ENCODE peak calls at places on chromosomes 16 and 17, in four cellular contexts. T is fibroblast of lung, F is tibial nerve, E is DND-41. I is an unnamed sample.

GRCh38 chr17:63910096-63910495 is 962 bp downstream of the CSHL1 start:
- DNase-seq in T (no peak), F (no peak), E (no peak), I (no peak)

GRCh38 chr16:57589374-57589773 is 39.1 kb upstream of the ADGRG1 start:
- DNase-seq in T (no peak), F (no peak), E (no peak), I (no peak)

GRCh38 chr17:4833941-4834501 is 881 bp downstream of the MINK1 start:
- DNase-seq in T (peak), F (no peak), E (peak), I (no peak)

GRCh38 chr17:27514595-27515413 is 58.6 kb downstream of the KSR1 start:
- DNase-seq in T (no peak), F (no peak), E (no peak), I (no peak)

GRCh38 chr16:8481810-8482209 is 108.5 kb downstream of the TMEM114 start:
- DNase-seq in T (no peak), F (no peak), E (no peak), I (no peak)

GRCh38 chr16:24773771-24774427 is 44.4 kb downstream of the TNRC6A start:
- DNase-seq in T (no peak), F (no peak), E (no peak), I (no peak)

GRCh38 chr16:51402785-51403184 is 251.7 kb upstream of the SALL1 start:
- DNase-seq in T (peak), F (no peak), E (no peak), I (no peak)

GRCh38 chr17:51085150-51085805 is 35.4 kb downstream of the SPAG9 start:
- DNase-seq in T (peak), F (no peak), E (no peak), I (no peak)

GRCh38 chr17:81329927-81330883 is 35.1 kb upstream of the SLC38A10 start:
- DNase-seq in T (no peak), F (no peak), E (no peak), I (no peak)

GRCh38 chr17:40363480-40363838 is 1.1 kb downstream of the GJD3 start:
- DNase-seq in T (no peak), F (no peak), E (no peak), I (no peak)

GRCh38 chr16:14041164-14041563 is 30.0 kb upstream of the MRTFB start:
- DNase-seq in T (no peak), F (no peak), E (no peak), I (no peak)

GRCh38 chr16:84423416-84423837 is 55.1 kb downstream of the ATP2C2 start:
- DNase-seq in T (peak), F (no peak), E (peak), I (no peak)

GRCh38 chr16:31131841-31132271 is 3.7 kb downstream of the PRSS8 start:
- DNase-seq in T (no peak), F (no peak), E (no peak), I (no peak)

GRCh38 chr16:54928421-54929089 is 2.1 kb upstream of the IRX5 start:
- DNase-seq in T (no peak), F (no peak), E (peak), I (peak)

GRCh38 chr16:20369452-20370054 is 17.0 kb upstream of the UMOD start:
- DNase-seq in T (no peak), F (no peak), E (no peak), I (no peak)

GRCh38 chr16:16945207-16945606 is 525.6 kb downstream of the XYLT1 start:
- DNase-seq in T (no peak), F (no peak), E (no peak), I (no peak)

GRCh38 chr17:2266865-2267228 is 36.7 kb downstream of the SMG6 start:
- DNase-seq in T (no peak), F (no peak), E (peak), I (no peak)

GRCh38 chr16:15034266-15035162 is 21.4 kb downstream of the NTAN1 start:
- DNase-seq in T (no peak), F (no peak), E (no peak), I (no peak)

GRCh38 chr16:31006086-31006385 is 4.4 kb downstream of the STX1B start:
- DNase-seq in T (peak), F (no peak), E (no peak), I (no peak)

GRCh38 chr17:72733619-72734282 is 358.7 kb downstream of the SLC39A11 start:
- DNase-seq in T (no peak), F (no peak), E (no peak), I (no peak)

GRCh38 chr17:54085020-54085419 is 262.3 kb downstream of the KIF2B start:
- DNase-seq in T (peak), F (no peak), E (no peak), I (no peak)

GRCh38 chr16:25063865-25064264 is 47.7 kb upstream of the LCMT1 start:
- DNase-seq in T (no peak), F (no peak), E (no peak), I (no peak)

GRCh38 chr17:41775394-41776226 is 10.9 kb downstream of the JUP start:
- DNase-seq in T (no peak), F (no peak), E (no peak), I (no peak)

GRCh38 chr17:4006165-4006589 is 41.9 kb upstream of the ATP2A3 start:
- DNase-seq in T (no peak), F (no peak), E (no peak), I (no peak)

GRCh38 chr17:83135692-83136091 is 56.3 kb downstream of the METRNL start:
- DNase-seq in T (no peak), F (no peak), E (no peak), I (no peak)

GRCh38 chr17:7586673-7587419 is 3.0 kb downstream of the SOX15 start:
- DNase-seq in T (no peak), F (no peak), E (no peak), I (no peak)

GRCh38 chr17:63431939-63432804 is 13.9 kb downstream of the CYB561 start:
- DNase-seq in T (peak), F (no peak), E (no peak), I (no peak)

GRCh38 chr17:13688716-13689115 is 87.0 kb upstream of the HS3ST3A1 start:
- DNase-seq in T (no peak), F (no peak), E (no peak), I (no peak)

GRCh38 chr16:27722266-27722636 is 172.3 kb downstream of the KATNIP start:
- DNase-seq in T (no peak), F (no peak), E (no peak), I (no peak)

GRCh38 chr17:42270175-42270545 is 6.0 kb downstream of the STAT5B start:
- DNase-seq in T (no peak), F (no peak), E (no peak), I (no peak)

GRCh38 chr16:67447508-67448076 is 16.7 kb downstream of the HSD11B2 start:
- DNase-seq in T (peak), F (no peak), E (peak), I (no peak)

GRCh38 chr16:19785081-19785480 is 67.0 kb downstream of the IQCK start:
- DNase-seq in T (no peak), F (no peak), E (no peak), I (no peak)

GRCh38 chr17:10177921-10178788 is 20.3 kb downstream of the GAS7 start:
- DNase-seq in T (no peak), F (no peak), E (no peak), I (no peak)

GRCh38 chr17:76000755-76001521 is at the start of gene CDK3:
- DNase-seq in T (no peak), F (no peak), E (no peak), I (no peak)

GRCh38 chr17:76002100-76002499 is 1.4 kb downstream of the CDK3 start:
- DNase-seq in T (no peak), F (no peak), E (no peak), I (no peak)

GRCh38 chr17:75996665-75997590 is 3.7 kb upstream of the CDK3 start:
- DNase-seq in T (peak), F (no peak), E (peak), I (peak)

GRCh38 chr17:75998327-75998795 is 2.3 kb upstream of the CDK3 start:
- DNase-seq in T (no peak), F (no peak), E (no peak), I (no peak)

DNA sequence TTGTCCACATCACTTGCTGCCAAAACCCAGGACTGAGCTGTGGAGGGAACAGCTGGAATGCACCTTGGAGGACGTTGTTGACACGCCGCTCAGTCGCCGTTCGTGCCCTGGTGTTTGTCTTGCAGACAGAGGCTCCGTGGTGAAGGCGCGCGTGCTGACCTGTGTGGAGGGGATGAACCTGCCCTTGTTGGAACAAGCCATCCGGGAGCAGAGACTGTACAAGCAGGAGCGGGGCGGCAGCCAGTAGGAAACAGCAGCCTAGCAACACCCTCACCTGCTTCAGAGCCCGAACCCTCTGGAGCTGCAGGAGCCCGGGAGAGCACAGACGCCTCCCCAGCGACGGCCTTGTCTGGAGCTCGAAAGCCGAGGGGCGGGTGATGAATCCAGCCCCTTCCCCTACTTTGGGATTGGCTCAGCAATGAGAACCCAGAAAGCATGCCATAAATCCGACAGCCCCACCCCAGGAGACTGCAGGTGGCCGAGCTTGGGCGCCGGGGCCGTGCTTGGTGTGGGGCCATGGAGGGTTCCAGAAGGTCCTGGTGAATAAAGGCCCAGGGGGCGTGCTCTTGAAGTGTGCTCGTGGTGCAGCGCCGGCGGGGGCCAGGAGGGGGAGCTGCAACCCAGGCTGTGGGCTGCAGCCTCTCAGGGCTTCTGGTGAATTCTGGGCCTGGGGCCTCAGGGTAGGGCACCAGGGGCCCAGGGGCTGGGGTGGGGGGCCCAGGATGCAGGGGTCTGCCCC is 470 bp upstream of the CDK3 start:
- DNase-seq in T (peak), F (no peak), E (peak), I (peak)
- TF ChIP-seq CTCF in T (peak), F (peak), E (peak), I (peak)

GRCh38 chr16:2388139-2388874 is 40.9 kb upstream of the CCNF start:
- DNase-seq in T (no peak), F (no peak), E (no peak), I (no peak)

GRCh38 chr16:2385441-2385840 is 43.8 kb upstream of the CCNF start:
- DNase-seq in T (no peak), F (no peak), E (no peak), I (no peak)

GRCh38 chr16:2388875-2389433 is 40.3 kb upstream of the CCNF start:
- DNase-seq in T (peak), F (no peak), E (no peak), I (no peak)

DNA sequence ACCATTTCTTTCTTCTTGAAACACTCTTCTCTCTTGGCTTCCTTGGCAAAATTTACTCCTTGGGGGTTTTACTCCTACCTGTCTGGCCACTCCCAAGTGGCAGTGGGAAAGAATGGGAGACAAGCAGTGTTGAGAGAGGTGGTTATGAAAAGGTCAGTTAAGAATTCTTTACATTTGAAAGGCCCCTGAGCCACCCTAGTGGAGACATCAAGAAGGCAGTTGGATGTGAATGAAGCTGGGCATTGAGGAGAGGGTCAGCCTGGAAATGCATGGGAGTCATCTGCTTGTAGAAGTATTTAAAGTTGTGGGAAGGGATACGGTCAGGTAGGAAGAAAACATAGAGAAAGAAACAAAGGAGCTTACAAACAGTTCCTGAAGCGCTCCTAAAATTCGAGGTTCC is 42.3 kb upstream of the CCNF start:
- DNase-seq in T (no peak), F (no peak), E (no peak), I (no peak)
- TF ChIP-seq CTCF in T (peak), F (no peak), E (no peak), I (no peak)

GRCh38 chr17:21678451-21679081 is 13.8 kb upstream of the KCNJ18 start:
- DNase-seq in T (no peak), F (no peak), E (no peak), I (no peak)

GRCh38 chr17:21677126-21677910 is 15.0 kb upstream of the KCNJ18 start:
- DNase-seq in T (no peak), F (no peak), E (no peak), I (no peak)

GRCh38 chr17:21677911-21678310 is 14.4 kb upstream of the KCNJ18 start:
- DNase-seq in T (no peak), F (no peak), E (no peak), I (no peak)

GRCh38 chr17:21680366-21680765 is 12.0 kb upstream of the KCNJ18 start:
- DNase-seq in T (no peak), F (no peak), E (no peak), I (no peak)

DNA sequence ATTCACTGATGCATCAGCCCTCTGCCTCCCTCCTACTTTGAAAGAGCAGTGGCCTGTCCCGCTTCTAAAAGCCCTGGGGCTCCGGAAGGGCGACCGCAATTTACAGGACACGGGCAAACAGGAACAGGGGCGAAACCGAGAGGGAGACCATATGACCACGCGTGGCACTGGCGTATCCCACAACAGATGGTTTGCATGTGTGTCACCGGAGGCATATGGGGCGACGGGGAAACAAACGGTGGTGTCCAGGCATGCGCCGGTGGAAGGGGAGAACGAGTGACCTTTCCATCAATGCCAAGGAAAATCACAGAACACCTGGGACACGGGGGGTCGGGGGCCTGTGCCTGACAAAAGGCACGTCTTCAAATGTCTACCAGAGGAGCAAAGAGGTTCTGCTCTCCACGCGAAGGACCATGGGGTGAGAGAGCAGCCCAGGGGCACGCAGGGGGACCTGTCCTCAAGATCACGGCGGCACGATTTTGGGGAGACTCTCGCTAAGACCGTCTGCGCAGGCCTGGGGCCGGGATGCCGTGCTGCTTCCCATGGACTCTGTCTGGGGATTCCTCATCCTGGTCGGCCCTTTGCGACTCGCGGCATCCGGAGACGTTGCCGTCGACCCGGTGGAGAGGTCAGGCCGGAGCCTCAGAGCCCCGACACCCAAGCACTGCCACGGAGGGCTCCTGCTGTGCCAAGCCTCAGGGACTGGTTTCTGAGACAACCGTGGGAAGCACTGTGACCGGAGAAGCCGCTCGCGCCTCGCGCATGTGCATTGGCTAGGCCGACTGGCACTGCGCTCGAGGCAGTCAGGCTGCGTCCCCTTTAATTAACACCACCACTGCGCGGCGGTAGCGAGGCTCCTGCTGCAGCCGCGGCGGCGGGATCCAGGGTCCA is 12.8 kb upstream of the KCNJ18 start:
- DNase-seq in T (no peak), F (no peak), E (no peak), I (no peak)
- TF ChIP-seq CTCF in T (no peak), F (no peak), E (no peak), I (no peak)

DNA sequence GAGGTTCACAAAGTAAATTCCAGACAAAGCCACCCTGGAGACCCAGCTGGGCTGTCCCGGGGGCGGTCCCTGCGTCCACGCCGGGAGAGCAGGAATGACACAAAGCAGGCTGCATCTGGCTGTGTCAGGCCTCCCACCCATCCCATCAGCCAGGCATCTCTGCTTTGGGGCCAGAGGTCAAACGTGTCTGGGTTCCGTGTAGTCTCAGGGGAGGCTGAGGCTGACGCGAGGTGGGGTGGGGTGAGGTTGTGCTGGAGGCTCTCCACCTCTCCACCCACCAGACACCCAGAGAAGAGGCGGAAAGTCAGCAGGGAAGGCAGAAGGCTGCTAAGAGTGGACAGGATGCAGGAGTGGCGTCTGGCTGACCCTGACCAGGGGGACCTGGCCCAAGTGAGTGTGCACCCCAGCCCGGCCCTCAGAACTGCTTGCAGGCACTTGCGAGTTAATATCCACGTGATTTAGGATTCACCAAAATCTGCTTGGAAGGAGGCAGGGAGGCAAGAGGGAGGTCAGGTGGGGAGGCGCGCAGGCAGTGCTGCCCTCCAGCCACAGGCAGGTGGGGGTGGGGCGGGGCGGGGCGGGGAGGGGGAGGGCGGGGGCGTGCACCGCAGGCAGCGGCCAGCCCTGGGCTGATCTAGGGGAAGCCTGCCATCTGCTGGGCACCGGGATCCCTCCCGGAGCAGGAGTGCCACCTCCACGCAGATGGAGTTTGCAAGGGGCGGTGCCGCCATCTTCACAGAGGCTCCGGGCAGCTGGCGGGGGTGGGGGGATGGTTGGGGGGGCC is 44.3 kb downstream of the TBC1D16 start:
- DNase-seq in T (peak), F (peak), E (peak), I (peak)
- TF ChIP-seq CTCF in T (peak), F (peak), E (peak), I (peak)

DNA sequence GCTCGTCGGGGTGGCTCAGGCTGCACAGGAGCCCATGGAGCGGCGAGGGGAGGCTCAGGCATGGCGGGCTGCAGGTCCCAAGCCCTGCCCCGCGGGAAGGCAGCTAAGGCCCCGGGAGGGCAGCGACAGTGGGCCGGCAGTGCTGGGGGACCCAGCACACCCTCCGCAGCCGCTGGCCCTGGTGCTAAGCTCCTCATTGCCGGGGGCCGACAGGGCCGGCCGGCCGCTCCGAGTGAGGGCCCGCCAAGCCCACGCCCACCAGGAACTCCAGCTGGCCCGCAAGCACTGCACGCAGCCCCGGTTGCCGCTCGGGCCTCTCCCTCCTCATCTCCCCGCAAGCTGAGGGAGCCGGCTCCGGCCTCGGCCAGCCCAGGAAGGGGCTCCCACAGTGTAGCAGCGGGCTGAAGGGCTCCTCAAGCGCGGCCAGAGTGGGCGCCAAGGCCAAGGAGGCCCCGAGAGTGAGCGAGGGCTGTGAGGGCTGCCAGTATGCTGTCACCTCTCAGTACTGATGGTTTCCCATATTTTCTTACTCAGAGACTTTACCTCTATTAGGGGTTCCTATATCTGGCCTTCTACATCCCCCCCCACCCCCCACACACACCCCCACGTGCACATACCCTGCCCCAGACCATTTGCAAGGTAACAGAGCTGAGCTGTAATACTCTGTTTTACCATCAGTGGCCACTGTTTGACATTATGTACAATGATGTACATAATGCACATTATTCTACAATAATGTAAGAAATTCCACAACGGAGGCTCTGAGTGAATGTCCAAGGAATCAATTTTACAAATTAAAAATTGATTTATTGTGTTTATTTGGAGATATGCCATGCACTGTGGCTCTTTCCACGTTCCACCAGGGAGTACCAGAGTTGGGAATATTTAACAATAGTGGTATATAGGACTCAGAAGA is 3.7 kb upstream of the VAT1L start:
- DNase-seq in T (no peak), F (no peak), E (no peak), I (no peak)
- TF ChIP-seq CTCF in T (no peak), F (no peak), E (peak), I (no peak)

I was measured in mesothelial cell of epicardium.